ENCODE peak calls at places on chromosomes 16 and 17, in six cellular contexts. A, W, T, J, G and E are unnamed samples.

GRCh38 chr17:38848557-38848891 is 5.0 kb downstream of the RPL23 start:
- DNase-seq in A (no peak), G (no peak), W (no peak), J (no peak), T (no peak), E (no peak)

GRCh38 chr17:19702231-19702641 is 14.1 kb downstream of the SLC47A2 start:
- DNase-seq in J (no peak), G (no peak), A (no peak), T (no peak), W (no peak), E (no peak)

GRCh38 chr16:59164461-59164860 is 430.3 kb upstream of the GOT2 start:
- DNase-seq in G (no peak), T (no peak), W (no peak), A (no peak), J (no peak), E (no peak)

GRCh38 chr16:88772871-88773811 is 11.9 kb downstream of the PIEZO1 start:
- DNase-seq in A (no peak), G (peak; percentile 95), T (no peak), W (peak; percentile 95), J (peak; percentile 93), E (peak; percentile 87)

GRCh38 chr16:67395105-67395457 is 1.8 kb upstream of the TPPP3 start:
- DNase-seq in A (no peak), G (no peak), T (no peak), W (no peak), J (no peak), E (no peak)

GRCh38 chr17:78185981-78186688 is 717 bp downstream of the TK1 start:
- DNase-seq in J (no peak), W (peak; percentile 42), T (peak; percentile 75), A (no peak), G (no peak), E (peak; percentile 41)

GRCh38 chr17:67800495-67800928 is 24.8 kb upstream of the BPTF start:
- DNase-seq in J (peak; percentile 79), T (peak; percentile 88), A (peak; percentile 61), W (peak; percentile 77), G (peak; percentile 75), E (peak; percentile 73)

GRCh38 chr16:16021988-16022682 is 72.7 kb downstream of the ABCC1 start:
- DNase-seq in G (peak; percentile 97), W (peak; percentile 95), T (peak; percentile 97), A (no peak), J (peak; percentile 99), E (peak; percentile 94)

GRCh38 chr17:80859004-80859941 is 132.4 kb upstream of the CHMP6 start:
- DNase-seq in W (peak; percentile 92), A (no peak), T (no peak), G (peak; percentile 97), J (peak; percentile 87), E (peak; percentile 89)

GRCh38 chr17:8408371-8408770 is 10.7 kb upstream of the RNF222 start:
- DNase-seq in G (no peak), T (no peak), W (no peak), A (no peak), J (no peak), E (no peak)

GRCh38 chr16:31200821-31201510 is 1.6 kb downstream of the PYCARD start:
- DNase-seq in A (no peak), G (no peak), J (peak; percentile 37), W (no peak), T (no peak), E (peak; percentile 48)